ENCODE peak calls at places on chromosomes 12 and 14, in nine cellular contexts. J is ascending aorta, N is psoas muscle, P is transverse colon, E is heart right ventricle, V is stomach, L is neural progenitor cell, G is thoracic aorta, M is tibial artery. O is an unnamed sample.

GRCh38 chr12:68975811-68976210 is 42.8 kb upstream of the CPM start:
- DNase-seq in J (no peak), M (no peak), L (no peak), V (no peak), P (no peak), E (no peak), G (no peak), N (no peak), O (no peak)

GRCh38 chr12:98490491-98491453 is 24.6 kb upstream of the TMPO start:
- DNase-seq in P (peak; percentile 91), V (peak; percentile 91), M (peak; percentile 87), E (peak; percentile 79), L (peak; percentile 93), N (peak; percentile 88), G (peak; percentile 63), J (peak; percentile 32), O (peak; percentile 73)

GRCh38 chr12:6345319-6346071 is 3.6 kb upstream of the TNFRSF1A start:
- DNase-seq in M (peak; percentile 80), G (peak; percentile 93), P (no peak), N (no peak), J (peak; percentile 81), E (no peak), V (peak; percentile 57), L (no peak), O (no peak)

GRCh38 chr12:123165537-123165936 is 14.6 kb upstream of the PITPNM2 start:
- DNase-seq in J (no peak), G (no peak), E (no peak), L (no peak), N (no peak), M (no peak), P (no peak), V (no peak), O (no peak)

GRCh38 chr12:131088701-131089525 is 135.2 kb downstream of the ADGRD1 start:
- DNase-seq in J (no peak), M (peak; percentile 16), E (no peak), P (no peak), L (no peak), G (no peak), N (no peak), V (peak; percentile 22), O (no peak)

GRCh38 chr12:95978774-95979173 is 17.4 kb downstream of the HAL start:
- DNase-seq in J (no peak), L (no peak), E (no peak), N (no peak), M (no peak), V (no peak), P (no peak), G (no peak), O (no peak)

GRCh38 chr12:54173066-54173726 is 15.6 kb downstream of the SMUG1 start:
- DNase-seq in E (peak; percentile 32), N (peak; percentile 63), M (peak; percentile 36), L (peak; percentile 80), G (no peak), J (no peak), P (peak; percentile 38), V (peak; percentile 52), O (no peak)

GRCh38 chr12:122888232-122888752 is 7.6 kb downstream of the VPS37B start:
- DNase-seq in E (peak; percentile 27), M (no peak), N (no peak), L (peak; percentile 26), J (no peak), G (no peak), P (peak; percentile 78), V (peak; percentile 86), O (no peak)

GRCh38 chr14:49975799-49976198 is 82.9 kb downstream of the ARF6 start:
- DNase-seq in V (no peak), M (no peak), E (no peak), J (no peak), P (peak; percentile 68), L (no peak), G (no peak), N (no peak), O (no peak)

GRCh38 chr12:116058574-116058973 is 218.9 kb downstream of the MED13L start:
- DNase-seq in M (no peak), P (no peak), N (no peak), G (no peak), E (no peak), V (no peak), L (no peak), J (no peak), O (no peak)

GRCh38 chr12:91182664-91183455 is at the start of gene DCN:
- DNase-seq in G (no peak), P (no peak), N (no peak), L (no peak), V (no peak), E (no peak), J (no peak), M (no peak), O (no peak)

GRCh38 chr14:65103150-65103760 is 938 bp upstream of the MAX start:
- DNase-seq in J (no peak), P (no peak), M (no peak), V (no peak), N (no peak), L (peak; percentile 47), G (no peak), E (no peak), O (no peak)

GRCh38 chr12:103930787-103931536 is 752 bp downstream of the HSP90B1 start:
- DNase-seq in V (peak; percentile 59), P (peak; percentile 51), L (peak; percentile 60), N (peak; percentile 65), G (no peak), M (peak; percentile 54), J (no peak), E (peak; percentile 38), O (peak; percentile 39)

GRCh38 chr12:104615048-104615561 is 158.4 kb downstream of the CHST11 start:
- DNase-seq in N (peak; percentile 78), E (peak; percentile 48), J (no peak), P (peak; percentile 29), G (no peak), V (no peak), L (no peak), M (peak; percentile 54), O (peak; percentile 40)

GRCh38 chr12:57464569-57464968 is 5.0 kb downstream of the GLI1 start:
- DNase-seq in E (no peak), V (no peak), M (no peak), L (no peak), G (no peak), N (no peak), P (no peak), J (no peak), O (no peak)

GRCh38 chr14:105281354-105282097 is 19.3 kb downstream of the BRF1 start:
- DNase-seq in J (no peak), L (peak; percentile 75), M (no peak), V (no peak), E (no peak), P (no peak), N (no peak), G (no peak), O (no peak)

GRCh38 chr12:106131671-106132070 is 7.1 kb downstream of the NUAK1 start:
- DNase-seq in G (no peak), M (no peak), P (no peak), L (no peak), J (no peak), V (no peak), E (no peak), N (no peak), O (no peak)

GRCh38 chr12:70002097-70002911 is 177.3 kb downstream of the MYRFL start:
- DNase-seq in P (peak; percentile 23), M (no peak), G (no peak), E (no peak), V (no peak), L (no peak), N (peak; percentile 48), J (no peak), O (no peak)

GRCh38 chr12:57461904-57462306 is 2.3 kb downstream of the GLI1 start:
- DNase-seq in V (no peak), G (no peak), E (no peak), N (no peak), P (no peak), J (no peak), L (no peak), M (no peak), O (no peak)

GRCh38 chr14:105152794-105153241 is 15.8 kb downstream of the JAG2 start:
- DNase-seq in M (no peak), P (no peak), E (peak; percentile 44), L (no peak), J (no peak), N (peak; percentile 73), V (no peak), G (no peak), O (no peak)

DNA sequence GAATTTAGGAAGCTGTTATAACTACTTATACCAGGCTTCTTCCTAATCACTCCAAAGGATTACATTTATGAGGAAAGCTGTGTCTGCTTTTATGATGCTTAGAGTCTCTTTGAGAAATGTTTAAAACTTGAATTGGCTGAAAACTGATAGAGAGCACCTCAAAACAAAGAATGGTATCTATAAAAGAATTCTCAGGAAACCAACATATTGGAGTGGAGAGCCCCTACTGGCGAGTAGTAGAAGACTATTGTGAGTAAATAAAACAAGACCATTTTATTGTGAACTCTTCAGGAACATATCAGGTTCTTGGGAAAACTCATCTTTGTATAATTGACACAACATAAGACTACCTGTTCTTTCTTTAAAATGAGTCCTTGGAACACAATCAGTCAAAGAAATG is 578.6 kb downstream of the RERGL start:
- DNase-seq in N (no peak), G (no peak), P (no peak), E (no peak), V (no peak), J (no peak), M (no peak), L (no peak), O (no peak)
- TF ChIP-seq CTCF in N (no peak), G (no peak), P (no peak), E (no peak), V (no peak), J (no peak), M (no peak), L (peak; percentile 47), O (no peak)

GRCh38 chr12:38386238-38386985 is 69.8 kb downstream of the ALG10B start:
- DNase-seq in G (no peak), J (no peak), V (no peak), E (no peak), P (no peak), N (no peak), M (no peak), L (no peak), O (no peak)
- H3K4me3 ChIP-seq in G (peak overlapping the region; percentile 16), J (no peak overlapping the region), V (no peak overlapping the region), E (no peak overlapping the region), P (no peak overlapping the region), N (no peak overlapping the region), M (no peak overlapping the region), L (no peak overlapping the region), O (no peak overlapping the region)

GRCh38 chr12:47808574-47809380 is 10.9 kb downstream of the HDAC7 start:
- DNase-seq in E (peak; percentile 24), L (peak; percentile 20), V (no peak), G (no peak), J (no peak), N (no peak), M (no peak), P (peak; percentile 38), O (no peak)
- H3K4me1 ChIP-seq in E (peaks cover 66% of the 10 kb centered on the region), L (peaks cover 41% of the 10 kb centered on the region), V (peaks cover 96% of the 10 kb centered on the region), G (peaks cover 77% of the 10 kb centered on the region), J (peaks cover 94% of the 10 kb centered on the region), N (peaks cover 95% of the 10 kb centered on the region), M (no peaks in the 10 kb centered on the region), P (peaks cover 98% of the 10 kb centered on the region), O (peaks cover 94% of the 10 kb centered on the region)

DNA sequence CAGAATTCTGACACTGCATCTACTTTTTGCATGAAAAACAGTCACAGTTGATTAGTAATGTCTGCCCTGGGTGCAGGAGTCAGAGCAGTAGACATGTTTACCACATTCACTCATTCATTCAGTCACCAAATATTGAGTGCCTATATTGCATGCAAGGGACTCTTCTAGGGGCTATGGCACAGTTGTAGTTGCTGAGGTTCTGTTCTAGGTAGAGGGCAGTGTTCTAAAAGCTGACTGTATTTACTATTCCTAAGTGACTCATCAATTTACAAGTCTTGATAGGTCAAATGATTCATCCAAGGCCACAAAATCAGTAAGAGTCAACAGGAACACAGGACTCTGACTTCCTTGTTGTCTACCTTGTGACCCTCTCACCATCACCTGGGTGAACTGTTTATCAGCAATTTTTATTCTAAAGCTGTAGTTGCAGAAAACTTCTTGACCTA is 223.0 kb downstream of the KTN1 start:
- DNase-seq in M (no peak), J (no peak), P (no peak), L (no peak), V (no peak), G (no peak), N (no peak), E (no peak), O (no peak)
- TF ChIP-seq CTCF in M (no peak), J (no peak), P (no peak), L (no peak), V (peak; percentile 15), G (no peak), N (no peak), E (no peak), O (no peak)